ENCODE peak calls at places on chromosomes 16 and 17, in five cellular contexts. F is astrocyte of the spinal cord; J is Calu3; Q is cerebellar nuclear complex; P is activated naive CD4-positive, alpha-beta T cell. W is an unnamed sample.

GRCh38 chr16:56301391-56301850 is 110.1 kb downstream of the GNAO1 start:
- DNase-seq in F (peak), J (no peak), Q (no peak), P (no peak), W (peak)

GRCh38 chr16:48165961-48166578 is 10.3 kb upstream of the ABCC12 start:
- DNase-seq in F (peak), J (no peak), Q (no peak), P (no peak), W (no peak)

GRCh38 chr17:37488009-37488604 is 1.6 kb upstream of the DUSP14 start:
- DNase-seq in F (peak), J (peak), Q (no peak), P (no peak), W (peak)

GRCh38 chr16:53129281-53130192 is 74.7 kb downstream of the CHD9 start:
- DNase-seq in F (peak), J (no peak), Q (no peak), P (no peak), W (peak)

GRCh38 chr16:14098081-14098480 is 27.0 kb downstream of the MRTFB start:
- DNase-seq in F (no peak), J (no peak), Q (no peak), P (no peak), W (peak)

GRCh38 chr17:81641825-81642489 is 5.0 kb downstream of the TSPAN10 start:
- DNase-seq in F (peak), J (no peak), Q (no peak), P (no peak), W (peak)

GRCh38 chr17:64053101-64053500 is 32.7 kb upstream of the ICAM2 start:
- DNase-seq in F (no peak), J (no peak), Q (no peak), P (no peak), W (no peak)

GRCh38 chr16:317583-317982 is 34.6 kb downstream of the PDIA2 start:
- DNase-seq in F (no peak), J (no peak), Q (no peak), P (no peak), W (no peak)

GRCh38 chr16:1688807-1689560 is 10.9 kb downstream of the JPT2 start:
- DNase-seq in F (peak), J (peak), Q (no peak), P (no peak), W (peak)